ENCODE peak calls at places on chromosomes 5 and 9, in five cellular contexts. V is progenitor cell of endocrine pancreas, C is GM13976, W is OCI-LY7, H is AG10803. M is an unnamed sample.

GRCh38 chr9:135176284-135176683 is 88.8 kb downstream of the OLFM1 start:
- DNase-seq in V (no peak), C (no peak), W (no peak), H (no peak), M (no peak)

GRCh38 chr5:149421834-149422233 is 42.7 kb upstream of the IL17B start:
- DNase-seq in V (no peak), C (no peak), W (no peak), H (peak; percentile 66), M (no peak)

GRCh38 chr5:174293006-174293405 is 247.5 kb downstream of the NSG2 start:
- DNase-seq in V (no peak), C (no peak), W (no peak), H (no peak), M (no peak)

GRCh38 chr5:1743061-1743768 is 56.4 kb downstream of the MRPL36 start:
- DNase-seq in V (peak; percentile 4), C (no peak), W (no peak), H (no peak), M (no peak)

GRCh38 chr5:132797651-132798050 is 15.5 kb upstream of the SOWAHA start:
- DNase-seq in V (no peak), C (no peak), W (no peak), H (peak; percentile 68), M (no peak)

GRCh38 chr5:115686692-115687054 is 60.8 kb upstream of the TMED7 start:
- DNase-seq in V (no peak), C (no peak), W (no peak), H (peak; percentile 58), M (no peak)

GRCh38 chr5:61919920-61920319 is 386.1 kb upstream of the KIF2A start:
- DNase-seq in V (no peak), C (no peak), W (no peak), H (no peak), M (no peak)

GRCh38 chr9:32550046-32550608 is 2.0 kb upstream of the SMIM27 start:
- DNase-seq in V (no peak), C (peak; percentile 34), W (peak; percentile 9), H (peak; percentile 24), M (no peak)

GRCh38 chr5:7592910-7593309 is 197.0 kb downstream of the ADCY2 start:
- DNase-seq in V (no peak), C (no peak), W (no peak), H (peak; percentile 1), M (no peak)

GRCh38 chr5:38938424-38938823 is 92.6 kb downstream of the OSMR start:
- DNase-seq in V (no peak), C (no peak), W (no peak), H (peak; percentile 14), M (no peak)

GRCh38 chr5:20606006-20606405 is 618.0 kb upstream of the CDH18 start:
- DNase-seq in V (no peak), C (no peak), W (no peak), H (no peak), M (no peak)

GRCh38 chr9:134065720-134066419 is 2.0 kb downstream of the BRD3 start:
- DNase-seq in V (no peak), C (peak; percentile 90), W (peak; percentile 38), H (peak; percentile 61), M (peak; percentile 88)

GRCh38 chr9:83081010-83081409 is 18.1 kb upstream of the RASEF start:
- DNase-seq in V (no peak), C (no peak), W (no peak), H (no peak), M (no peak)

GRCh38 chr5:6411141-6411540 is 32.8 kb upstream of the MED10 start:
- DNase-seq in V (no peak), C (no peak), W (no peak), H (no peak), M (no peak)

GRCh38 chr5:2169417-2169787 is 286.7 kb upstream of the IRX4 start:
- DNase-seq in V (no peak), C (no peak), W (no peak), H (no peak), M (no peak)

GRCh38 chr5:139177809-139178581 is 20.2 kb downstream of the SIL1 start:
- DNase-seq in V (no peak), C (peak; percentile 37), W (peak; percentile 34), H (no peak), M (peak; percentile 26)

GRCh38 chr9:101639785-101640437 is 45.1 kb upstream of the PPP3R2 start:
- DNase-seq in V (no peak), C (no peak), W (no peak), H (no peak), M (no peak)

DNA sequence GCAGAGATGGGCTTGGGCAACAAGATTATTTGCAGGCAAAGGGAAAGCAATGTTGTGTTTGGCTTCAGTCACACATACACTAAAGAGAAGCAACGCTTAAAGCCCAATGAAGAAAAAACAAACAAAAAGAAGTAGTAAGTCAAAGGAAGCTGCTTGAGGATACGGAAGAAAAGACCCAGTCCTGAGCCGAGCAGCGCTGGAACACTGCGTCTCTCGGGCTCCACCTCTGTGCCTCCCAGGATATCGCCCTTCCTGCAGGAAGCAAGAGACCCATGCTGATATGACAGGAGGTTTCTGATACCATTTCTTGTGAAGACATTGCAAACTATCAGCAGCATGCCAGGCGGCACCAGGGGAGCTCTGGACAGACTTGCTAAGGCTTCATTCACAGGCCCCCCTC is 9.9 kb downstream of the GNAQ start:
- DNase-seq in V (no peak), C (no peak), W (no peak), H (no peak), M (no peak)
- TF ChIP-seq CTCF in V (no peak), C (no peak), W (no peak), H (no peak), M (no peak)

GRCh38 chr5:52989025-52989780 is at the start of gene ITGA2:
- DNase-seq in V (peak; percentile 45), C (peak; percentile 62), W (no peak), H (peak; percentile 37), M (peak; percentile 47)

GRCh38 chr5:52990531-52990925 is 1.4 kb downstream of the ITGA2 start:
- DNase-seq in V (no peak), C (no peak), W (no peak), H (no peak), M (no peak)

GRCh38 chr5:52988335-52989024 is 672 bp upstream of the ITGA2 start:
- DNase-seq in V (no peak), C (peak; percentile 23), W (no peak), H (no peak), M (no peak)

GRCh38 chr5:52987711-52988329 is 1.3 kb upstream of the ITGA2 start:
- DNase-seq in V (no peak), C (no peak), W (no peak), H (no peak), M (no peak)

DNA sequence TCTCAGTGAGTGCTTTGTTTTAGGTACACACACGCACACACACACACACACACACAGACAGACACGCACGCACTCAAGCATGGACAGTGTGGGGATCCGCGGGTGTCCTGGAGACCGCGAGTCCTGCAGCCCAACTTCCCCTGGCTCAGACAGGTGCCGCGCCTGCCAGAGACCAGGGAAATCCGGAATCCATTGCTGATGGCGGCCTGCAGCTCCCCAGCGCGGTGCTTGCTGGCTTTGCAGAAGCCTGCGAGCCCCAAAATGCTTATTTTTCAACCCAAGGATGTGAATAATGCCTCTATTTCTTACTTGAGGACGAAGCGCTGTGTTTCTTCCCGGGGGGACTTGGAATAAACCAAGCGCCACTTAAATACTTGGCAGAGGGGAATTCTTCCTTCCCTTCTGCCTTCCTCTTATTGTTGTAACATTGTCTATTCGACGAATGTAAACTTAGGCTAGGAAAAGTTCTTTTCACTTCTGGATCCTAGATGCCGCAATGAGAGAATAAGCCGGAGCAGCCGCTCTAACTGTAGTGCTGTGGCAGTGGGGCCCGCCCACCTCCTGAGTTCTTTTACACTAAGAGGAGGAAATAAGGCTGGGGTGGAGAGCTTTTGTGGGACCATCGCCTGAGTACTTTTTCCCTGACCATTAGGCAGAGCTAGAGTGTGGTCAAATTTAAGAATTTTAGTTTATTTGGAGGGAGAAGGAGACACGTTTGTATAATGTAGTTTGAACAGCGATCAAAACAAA is 804 bp downstream of the ITGA2 start:
- DNase-seq in V (peak; percentile 30), C (peak; percentile 50), W (no peak), H (peak; percentile 57), M (peak; percentile 39)
- TF ChIP-seq CTCF in V (peak; percentile 36), C (peak; percentile 26), W (no peak), H (peak; percentile 52), M (peak; percentile 22)

GRCh38 chr5:24642022-24642421 is 2.8 kb downstream of the CDH10 start:
- DNase-seq in V (no peak), C (no peak), W (peak; percentile 34), H (peak; percentile 31), M (no peak)
- TF ChIP-seq CTCF in V (peak; percentile 68), C (no peak), W (peak; percentile 75), H (peak; percentile 68), M (peak; percentile 21)

DNA sequence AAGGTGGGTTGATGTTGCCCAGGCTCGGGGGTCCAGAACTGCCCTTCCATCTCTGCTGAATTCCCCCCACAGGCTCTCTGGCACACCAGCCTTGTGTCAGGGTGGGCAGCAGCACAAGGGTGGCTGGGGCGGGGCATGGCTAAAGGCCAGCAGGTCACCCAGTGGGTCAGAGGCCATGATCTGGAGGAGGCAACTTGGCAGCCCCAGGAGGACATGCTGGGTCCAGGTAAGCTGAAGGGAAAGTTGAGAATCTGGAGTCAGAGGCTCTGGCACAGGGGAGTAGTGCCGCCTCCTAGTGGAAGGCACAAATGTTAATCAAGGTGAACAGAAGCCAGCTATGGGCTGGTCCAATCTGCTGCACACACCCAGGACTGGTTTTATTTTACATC is 6.2 kb downstream of the TMEM8B start:
- DNase-seq in V (no peak), C (no peak), W (peak; percentile 43), H (no peak), M (no peak)
- TF ChIP-seq CTCF in V (peak; percentile 49), C (no peak), W (peak; percentile 76), H (peak; percentile 28), M (peak; percentile 13)

DNA sequence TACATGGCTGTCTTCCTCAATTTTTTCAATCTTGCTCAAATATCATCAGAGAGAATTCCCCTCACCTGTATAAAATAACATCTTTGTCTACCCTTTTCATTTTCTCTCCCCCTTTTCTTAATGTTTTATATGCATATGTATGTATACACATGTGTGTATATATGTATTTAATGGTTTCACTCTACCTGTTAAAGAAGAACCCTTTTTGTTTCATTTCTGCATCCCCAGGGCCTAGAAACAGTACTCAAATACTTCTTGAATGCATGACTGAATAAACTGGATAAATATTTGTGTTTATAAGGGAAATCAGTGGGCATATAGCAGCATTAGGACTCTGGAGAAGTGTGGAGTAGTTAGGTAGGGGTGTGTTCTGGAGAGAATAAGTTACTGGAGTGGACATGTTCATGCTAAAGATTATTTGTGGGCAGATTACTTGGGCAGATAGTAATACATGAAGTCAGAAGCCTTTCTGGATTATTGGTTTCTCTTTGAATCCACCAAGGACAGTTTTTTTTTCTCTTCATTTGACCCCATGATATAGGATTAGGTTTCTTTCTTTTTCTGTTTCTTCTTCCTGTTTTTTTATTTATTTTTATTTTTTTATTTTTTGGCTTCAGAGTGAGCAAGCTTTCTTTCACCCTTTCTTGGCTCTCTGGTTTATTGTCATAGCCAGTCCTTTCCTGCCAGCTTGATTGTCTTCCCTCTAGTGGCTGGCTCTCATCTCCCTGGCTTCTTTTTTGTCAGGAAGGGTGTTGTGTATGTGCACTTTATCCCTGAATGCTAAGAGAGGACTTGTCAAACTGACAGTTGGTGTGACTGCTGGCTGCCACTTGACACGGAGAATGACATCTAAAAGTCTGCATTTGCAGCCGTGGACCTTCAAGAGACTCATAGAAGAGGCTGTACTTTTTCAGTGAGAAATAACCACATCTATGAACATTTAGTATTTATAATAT is 89.3 kb downstream of the ZCCHC7 start:
- DNase-seq in V (no peak), C (no peak), W (peak; percentile 51), H (no peak), M (no peak)
- TF ChIP-seq CTCF in V (no peak), C (no peak), W (peak; percentile 69), H (peak; percentile 8), M (no peak)